ENCODE peak calls at places on chromosomes 2 and 18, in seven cellular contexts. L, V, F, K, E, G and O are unnamed samples.
A peak's percentile ranks its signal among the peaks of the same experiment; 100 is the strongest.

GRCh38 chr2:114192362-114192761 is 250.1 kb upstream of the DPP10 start:
- DNase-seq in G (no peak), F (no peak), K (no peak), L (peak; percentile 1), V (no peak), E (no peak), O (no peak)

GRCh38 chr2:236939751-236940229 is 145.9 kb upstream of the COPS8 start:
- DNase-seq in F (peak; percentile 94), L (no peak), V (peak; percentile 56), E (no peak), K (no peak), G (no peak), O (peak; percentile 38)

GRCh38 chr2:23411752-23412431 is 26.9 kb downstream of the KLHL29 start:
- DNase-seq in K (no peak), G (no peak), L (peak; percentile 98), E (no peak), V (no peak), F (no peak), O (no peak)

GRCh38 chr2:108612514-108613183 is 78.4 kb downstream of the LIMS1 start:
- DNase-seq in K (no peak), V (no peak), F (no peak), E (no peak), G (no peak), L (no peak), O (no peak)

GRCh38 chr2:174972924-174973323 is 32.3 kb downstream of the CHN1 start:
- DNase-seq in E (no peak), F (peak; percentile 27), K (no peak), V (no peak), G (no peak), L (peak; percentile 83), O (no peak)

GRCh38 chr2:205889073-205889472 is 196.9 kb downstream of the INO80D start:
- DNase-seq in K (no peak), F (peak; percentile 54), G (no peak), L (peak; percentile 12), E (no peak), V (no peak), O (no peak)

GRCh38 chr2:161102770-161103450 is 57.3 kb upstream of the TANK start:
- DNase-seq in K (no peak), F (peak; percentile 60), V (no peak), L (peak; percentile 11), E (no peak), G (no peak), O (no peak)

GRCh38 chr18:63882333-63883141 is 5.0 kb upstream of the SERPINB2 start:
- DNase-seq in G (no peak), K (no peak), L (peak; percentile 97), F (peak; percentile 88), E (no peak), V (no peak), O (no peak)

GRCh38 chr2:20339012-20339411 is 11.6 kb downstream of the PUM2 start:
- DNase-seq in K (no peak), F (no peak), E (no peak), G (no peak), L (no peak), V (no peak), O (no peak)
- H3K36me3 ChIP-seq in K (no peaks in the 10 kb centered on the region), F (no peaks in the 10 kb centered on the region), E (no peaks in the 10 kb centered on the region), G (no peaks in the 10 kb centered on the region), L (peaks cover 3% of the 10 kb centered on the region), V (no peaks in the 10 kb centered on the region), O (no peaks in the 10 kb centered on the region)

GRCh38 chr2:218830526-218831306 is 887 bp downstream of the PRKAG3 start:
- DNase-seq in E (no peak), V (no peak), K (no peak), G (no peak), F (no peak), L (no peak), O (no peak)

GRCh38 chr2:218829868-218830451 is 1.6 kb downstream of the PRKAG3 start:
- DNase-seq in F (no peak), E (no peak), K (no peak), L (no peak), V (no peak), G (no peak), O (no peak)

GRCh38 chr2:218832081-218832480 is 478 bp upstream of the PRKAG3 start:
- DNase-seq in K (no peak), G (no peak), E (no peak), F (no peak), V (no peak), L (no peak), O (no peak)

GRCh38 chr2:218832520-218832919 is 917 bp upstream of the PRKAG3 start:
- DNase-seq in E (no peak), V (no peak), K (peak; percentile 42), F (peak; percentile 71), L (no peak), G (peak; percentile 30), O (no peak)

GRCh38 chr2:218831378-218831990 is at the start of gene PRKAG3:
- DNase-seq in G (no peak), F (no peak), L (no peak), K (no peak), E (no peak), V (no peak), O (no peak)
- TF ChIP-seq POLR2A in G (no peak), F (no peak), L (no peak), K (no peak), E (no peak), V (no peak), O (no peak)

GRCh38 chr2:74887445-74887951 is 53.6 kb downstream of the HK2 start:
- DNase-seq in L (peak; percentile 67), G (no peak), K (no peak), F (no peak), V (peak; percentile 58), E (no peak), O (no peak)
- H3K36me3 ChIP-seq in L (peaks cover 71% of the 10 kb centered on the region), G (no peaks in the 10 kb centered on the region), K (no peaks in the 10 kb centered on the region), F (peaks cover 3% of the 10 kb centered on the region), V (peaks cover 4% of the 10 kb centered on the region), E (no peaks in the 10 kb centered on the region), O (no peaks in the 10 kb centered on the region)

GRCh38 chr2:74219846-74220486 is 21.6 kb downstream of the MTHFD2 start:
- DNase-seq in E (no peak), G (no peak), K (no peak), L (no peak), V (no peak), F (no peak), O (no peak)

GRCh38 chr2:74222300-74222650 is 23.9 kb downstream of the MTHFD2 start:
- DNase-seq in E (no peak), G (no peak), V (no peak), L (no peak), F (no peak), K (no peak), O (no peak)

GRCh38 chr2:74221091-74221490 is 22.7 kb downstream of the MTHFD2 start:
- DNase-seq in L (peak; percentile 28), E (no peak), V (no peak), K (no peak), F (no peak), G (no peak), O (no peak)

GRCh38 chr2:74223941-74224770 is 25.7 kb downstream of the MTHFD2 start:
- DNase-seq in F (no peak), V (no peak), E (no peak), G (no peak), L (peak; percentile 21), K (no peak), O (no peak)

GRCh38 chr2:74221604-74222299 is 23.3 kb downstream of the MTHFD2 start:
- DNase-seq in K (no peak), V (no peak), G (no peak), E (no peak), L (no peak), F (no peak), O (no peak)
- TF ChIP-seq POLR2A in K (no peak), V (no peak), G (no peak), E (no peak), L (no peak), F (no peak), O (no peak)

GRCh38 chr2:70214365-70214764 is 23.5 kb upstream of the C2orf42 start:
- DNase-seq in V (no peak), E (no peak), L (no peak), G (no peak), K (no peak), F (no peak), O (no peak)
- H3K36me3 ChIP-seq in V (peaks cover 52% of the 10 kb centered on the region), E (no peaks in the 10 kb centered on the region), L (peaks cover 37% of the 10 kb centered on the region), G (peaks cover 4% of the 10 kb centered on the region), K (no peaks in the 10 kb centered on the region), F (peaks cover 22% of the 10 kb centered on the region), O (peaks cover 56% of the 10 kb centered on the region)

GRCh38 chr2:99404800-99405669 is 67.8 kb downstream of the EIF5B start:
- DNase-seq in E (no peak), L (no peak), F (no peak), K (no peak), G (no peak), V (no peak), O (no peak)

GRCh38 chr2:99401841-99402240 is 64.7 kb downstream of the EIF5B start:
- DNase-seq in G (no peak), K (no peak), E (no peak), V (no peak), F (no peak), L (no peak), O (no peak)

GRCh38 chr2:99403084-99403483 is 65.9 kb downstream of the EIF5B start:
- DNase-seq in L (peak; percentile 41), K (no peak), E (no peak), V (no peak), F (no peak), G (no peak), O (no peak)

GRCh38 chr2:99404039-99404799 is 67.0 kb downstream of the EIF5B start:
- DNase-seq in L (no peak), F (no peak), V (no peak), E (no peak), K (no peak), G (no peak), O (no peak)

DNA sequence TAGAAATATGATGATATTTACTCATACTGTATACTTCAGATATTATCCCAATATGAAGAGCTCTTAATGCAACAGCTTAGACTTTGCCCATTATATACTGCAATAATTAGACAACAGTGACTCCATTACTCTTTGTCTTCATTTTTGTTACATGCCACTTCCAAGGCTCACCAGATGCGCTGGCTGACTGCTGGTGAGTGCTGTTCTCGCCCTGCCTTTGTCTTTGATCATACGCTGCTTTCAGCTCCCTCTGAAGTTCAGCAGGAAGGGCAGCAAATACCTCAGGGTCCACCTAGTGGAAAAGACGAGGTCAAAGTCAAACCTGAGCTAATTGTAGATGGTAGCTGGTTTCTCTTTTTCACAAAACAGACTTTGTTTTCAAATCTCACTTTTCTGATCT is 66.3 kb downstream of the EIF5B start:
- DNase-seq in F (no peak), G (no peak), E (no peak), V (no peak), K (no peak), L (no peak), O (no peak)
- TF ChIP-seq POLR2A in F (no peak), G (no peak), E (no peak), V (no peak), K (no peak), L (no peak), O (no peak)

GRCh38 chr18:51059969-51060368 is 30.0 kb downstream of the SMAD4 start:
- DNase-seq in K (no peak), E (no peak), F (no peak), G (no peak), L (no peak), V (no peak), O (no peak)
- H3K36me3 ChIP-seq in K (peaks cover 3% of the 10 kb centered on the region), E (no peaks in the 10 kb centered on the region), F (peaks cover 11% of the 10 kb centered on the region), G (no peaks in the 10 kb centered on the region), L (peaks cover 18% of the 10 kb centered on the region), V (peaks cover 65% of the 10 kb centered on the region), O (no peaks in the 10 kb centered on the region)